ENCODE peak calls at places on chromosomes 4 and X, in ten cellular contexts. B is suprapubic skin; W is mammary epithelial cell; X is cortex of kidney; K is activated naive CD4-positive, alpha-beta T cell treated with anti-CD3 and anti-CD28 coated beads for 36 hours; F is choroid plexus epithelial cell; M is HTR-8/SVneo; Q is head of caudate nucleus; H is activated T-helper 1 cell treated with anti-CD3 and anti-CD28 coated beads, Interleukin-12 subunit alpha, Interleukin-12 subunit beta, Interleukin-2, Interleukin-4 antibody, amounts not matched to agents 30 ng/mL and 10 ng/mL and 1 ng/mL, durations not matched to agents 14 hours and 24 hours and 36 hours; Y is HFF-Myc. J is an unnamed sample.

GRCh38 chr4:183360161-183360919 is 38.1 kb upstream of the CLDN24 start:
- DNase-seq in B (peak), W (peak), X (no peak), K (no peak), F (peak), M (no peak), Q (no peak), H (no peak), Y (no peak), J (no peak)

GRCh38 chrX:110204986-110205385 is 112.9 kb downstream of the AMMECR1 start:
- DNase-seq in B (no peak), W (peak), X (no peak), K (no peak), F (peak), M (no peak), Q (no peak), H (no peak), Y (no peak), J (no peak)

GRCh38 chr4:169312690-169313422 is 42.1 kb upstream of the SH3RF1 start:
- DNase-seq in B (no peak), W (no peak), X (no peak), K (no peak), F (no peak), M (no peak), Q (no peak), H (no peak), Y (no peak), J (no peak)

GRCh38 chrX:16022580-16023170 is 100.7 kb upstream of the GRPR start:
- DNase-seq in B (no peak), W (peak), X (no peak), K (no peak), F (no peak), M (no peak), Q (no peak), H (no peak), Y (no peak), J (no peak)

GRCh38 chr4:185424905-185425599 is 712 bp downstream of the UFSP2 start:
- DNase-seq in B (no peak), W (peak), X (no peak), K (peak), F (peak), M (peak), Q (no peak), H (no peak), Y (no peak), J (no peak)

GRCh38 chr4:11338990-11339782 is 89.5 kb downstream of the HS3ST1 start:
- DNase-seq in B (no peak), W (no peak), X (no peak), K (no peak), F (no peak), M (no peak), Q (no peak), H (no peak), Y (no peak), J (no peak)

GRCh38 chr4:7792616-7793015 is 147.0 kb downstream of the AFAP1 start:
- DNase-seq in B (no peak), W (no peak), X (no peak), K (no peak), F (no peak), M (no peak), Q (peak), H (no peak), Y (no peak), J (no peak)

GRCh38 chrX:67545772-67546495 is 2.1 kb downstream of the AR start:
- DNase-seq in B (peak), W (no peak), X (no peak), K (no peak), F (peak), M (no peak), Q (peak), H (no peak), Y (no peak), J (no peak)

GRCh38 chr4:159010100-159010499 is 92.8 kb upstream of the RAPGEF2 start:
- DNase-seq in B (no peak), W (no peak), X (no peak), K (no peak), F (no peak), M (no peak), Q (no peak), H (no peak), Y (no peak), J (no peak)

GRCh38 chr4:13705521-13706035 is 78.1 kb upstream of the BOD1L1 start:
- DNase-seq in B (peak), W (peak), X (no peak), K (no peak), F (no peak), M (no peak), Q (no peak), H (no peak), Y (no peak), J (no peak)

GRCh38 chrX:119775517-119776238 is 15.8 kb downstream of the RPL39 start:
- DNase-seq in B (no peak), W (no peak), X (no peak), K (no peak), F (no peak), M (no peak), Q (no peak), H (no peak), Y (no peak), J (no peak)

GRCh38 chr4:12615822-12616221 is 868.3 kb downstream of the RAB28 start:
- DNase-seq in B (no peak), W (no peak), X (no peak), K (no peak), F (no peak), M (no peak), Q (no peak), H (no peak), Y (no peak), J (no peak)

GRCh38 chr4:119103263-119103662 is 32.4 kb upstream of the MYOZ2 start:
- DNase-seq in B (peak), W (peak), X (no peak), K (no peak), F (peak), M (peak), Q (no peak), H (no peak), Y (peak), J (no peak)

GRCh38 chr4:105998210-105998609 is 102.9 kb downstream of the NPNT start:
- DNase-seq in B (no peak), W (no peak), X (no peak), K (no peak), F (no peak), M (no peak), Q (no peak), H (no peak), Y (no peak), J (no peak)

GRCh38 chrX:30806187-30806728 is 82.8 kb downstream of the TAB3 start:
- DNase-seq in B (no peak), W (peak), X (no peak), K (no peak), F (no peak), M (no peak), Q (no peak), H (no peak), Y (no peak), J (no peak)

GRCh38 chr4:19309365-19309764 is 942.3 kb upstream of the SLIT2 start:
- DNase-seq in B (no peak), W (peak), X (no peak), K (no peak), F (peak), M (peak), Q (no peak), H (no peak), Y (peak), J (no peak)

GRCh38 chrX:132412208-132412607 is 76.6 kb downstream of the MBNL3 start:
- DNase-seq in B (no peak), W (no peak), X (no peak), K (no peak), F (peak), M (no peak), Q (no peak), H (no peak), Y (no peak), J (no peak)

GRCh38 chr4:25769251-25769650 is 93.5 kb downstream of the SEL1L3 start:
- DNase-seq in B (no peak), W (no peak), X (no peak), K (no peak), F (peak), M (no peak), Q (no peak), H (no peak), Y (no peak), J (no peak)

GRCh38 chr4:139279723-139280620 is at the start of gene MGARP:
- DNase-seq in B (no peak), W (peak), X (no peak), K (peak), F (peak), M (peak), Q (peak), H (no peak), Y (no peak), J (no peak)

GRCh38 chr4:128310266-128310697 is 22.7 kb upstream of the PGRMC2 start:
- DNase-seq in B (no peak), W (no peak), X (no peak), K (no peak), F (peak), M (no peak), Q (no peak), H (no peak), Y (no peak), J (no peak)

GRCh38 chr4:37837446-37837845 is 11.0 kb downstream of the PGM2 start:
- DNase-seq in B (no peak), W (peak), X (no peak), K (no peak), F (peak), M (peak), Q (no peak), H (no peak), Y (peak), J (no peak)